ENCODE peak calls at places on chromosomes 16 and 17, in nine cellular contexts. One of them, this sample, is unnamed.
A peak's percentile ranks its signal among the peaks of the same experiment; 100 is the strongest.

GRCh38 chr17:41684050-41684449 is 4.6 kb upstream of the EIF1 start:
- DNase-seq in foreskin fibroblast: no peak
- DNase-seq in GM04503: no peak
- DNase-seq in HEK293T: no peak
- DNase-seq in HS-5: no peak
- DNase-seq in AG08395: no peak
- DNase-seq in hypothalamus: no peak
- DNase-seq in mesendoderm: no peak
- DNase-seq in hippocampal formation: no peak
- DNase-seq in this sample: no peak

GRCh38 chr16:16167927-16168326 is 55.4 kb downstream of the ABCC6 start:
- DNase-seq in foreskin fibroblast: no peak
- DNase-seq in GM04503: no peak
- DNase-seq in HEK293T: no peak
- DNase-seq in HS-5: no peak
- DNase-seq in AG08395: no peak
- DNase-seq in hypothalamus: no peak
- DNase-seq in mesendoderm: no peak
- DNase-seq in hippocampal formation: no peak
- DNase-seq in this sample: no peak

GRCh38 chr17:49572806-49573420 is 2.8 kb upstream of the NXPH3 start:
- DNase-seq in foreskin fibroblast: no peak
- DNase-seq in GM04503: no peak
- DNase-seq in HEK293T: no peak
- DNase-seq in HS-5: no peak
- DNase-seq in AG08395: no peak
- DNase-seq in hypothalamus: no peak
- DNase-seq in mesendoderm: no peak
- DNase-seq in hippocampal formation: no peak
- DNase-seq in this sample: no peak

GRCh38 chr17:27600471-27600870 is 30.5 kb upstream of the LGALS9 start:
- DNase-seq in foreskin fibroblast: no peak
- DNase-seq in GM04503: no peak
- DNase-seq in HEK293T: no peak
- DNase-seq in HS-5: no peak
- DNase-seq in AG08395: no peak
- DNase-seq in hypothalamus: no peak
- DNase-seq in mesendoderm: no peak
- DNase-seq in hippocampal formation: no peak
- DNase-seq in this sample: no peak

GRCh38 chr16:75559564-75560372 is 3.7 kb upstream of the TMEM231 start:
- DNase-seq in foreskin fibroblast: peak; percentile 62
- DNase-seq in GM04503: no peak
- DNase-seq in HEK293T: peak; percentile 11
- DNase-seq in HS-5: no peak
- DNase-seq in AG08395: peak; percentile 50
- DNase-seq in hypothalamus: no peak
- DNase-seq in mesendoderm: peak; percentile 41
- DNase-seq in hippocampal formation: no peak
- DNase-seq in this sample: no peak

GRCh38 chr16:10562361-10562899 is 18.0 kb downstream of the EMP2 start:
- DNase-seq in foreskin fibroblast: no peak
- DNase-seq in GM04503: no peak
- DNase-seq in HEK293T: no peak
- DNase-seq in HS-5: no peak
- DNase-seq in AG08395: no peak
- DNase-seq in hypothalamus: no peak
- DNase-seq in mesendoderm: no peak
- DNase-seq in hippocampal formation: no peak
- DNase-seq in this sample: no peak

GRCh38 chr16:59605706-59606105 is 871.6 kb upstream of the GOT2 start:
- DNase-seq in foreskin fibroblast: peak; percentile 26
- DNase-seq in GM04503: no peak
- DNase-seq in HEK293T: no peak
- DNase-seq in HS-5: no peak
- DNase-seq in AG08395: no peak
- DNase-seq in hypothalamus: no peak
- DNase-seq in mesendoderm: no peak
- DNase-seq in hippocampal formation: no peak
- DNase-seq in this sample: no peak

GRCh38 chr17:63780507-63780906 is 6.5 kb downstream of the DDX42 start:
- DNase-seq in foreskin fibroblast: no peak
- DNase-seq in GM04503: no peak
- DNase-seq in HEK293T: no peak
- DNase-seq in HS-5: no peak
- DNase-seq in AG08395: no peak
- DNase-seq in hypothalamus: no peak
- DNase-seq in mesendoderm: no peak
- DNase-seq in hippocampal formation: no peak
- DNase-seq in this sample: no peak

GRCh38 chr16:46817961-46818360 is 13.0 kb downstream of the C16orf87 start:
- DNase-seq in foreskin fibroblast: no peak
- DNase-seq in GM04503: no peak
- DNase-seq in HEK293T: no peak
- DNase-seq in HS-5: no peak
- DNase-seq in AG08395: no peak
- DNase-seq in hypothalamus: no peak
- DNase-seq in mesendoderm: no peak
- DNase-seq in hippocampal formation: no peak
- DNase-seq in this sample: no peak

GRCh38 chr16:53159781-53160436 is 105.1 kb downstream of the CHD9 start:
- DNase-seq in foreskin fibroblast: peak; percentile 24
- DNase-seq in GM04503: no peak
- DNase-seq in HEK293T: peak; percentile 40
- DNase-seq in HS-5: peak; percentile 14
- DNase-seq in AG08395: peak; percentile 47
- DNase-seq in hypothalamus: no peak
- DNase-seq in mesendoderm: peak; percentile 68
- DNase-seq in hippocampal formation: peak; percentile 11
- DNase-seq in this sample: no peak

GRCh38 chr17:71922439-71922838 is 198.4 kb upstream of the SOX9 start:
- DNase-seq in foreskin fibroblast: peak; percentile 83
- DNase-seq in GM04503: peak; percentile 52
- DNase-seq in HEK293T: no peak
- DNase-seq in HS-5: peak; percentile 91
- DNase-seq in AG08395: peak; percentile 69
- DNase-seq in hypothalamus: no peak
- DNase-seq in mesendoderm: peak; percentile 92
- DNase-seq in hippocampal formation: no peak
- DNase-seq in this sample: no peak

GRCh38 chr16:49699718-49700117 is 156.2 kb downstream of the ZNF423 start:
- DNase-seq in foreskin fibroblast: no peak
- DNase-seq in GM04503: no peak
- DNase-seq in HEK293T: no peak
- DNase-seq in HS-5: no peak
- DNase-seq in AG08395: no peak
- DNase-seq in hypothalamus: no peak
- DNase-seq in mesendoderm: peak; percentile 16
- DNase-seq in hippocampal formation: no peak
- DNase-seq in this sample: no peak

GRCh38 chr17:31554930-31555329 is 163.5 kb downstream of the RAB11FIP4 start:
- DNase-seq in foreskin fibroblast: no peak
- DNase-seq in GM04503: no peak
- DNase-seq in HEK293T: no peak
- DNase-seq in HS-5: no peak
- DNase-seq in AG08395: peak; percentile 27
- DNase-seq in hypothalamus: no peak
- DNase-seq in mesendoderm: no peak
- DNase-seq in hippocampal formation: no peak
- DNase-seq in this sample: no peak

GRCh38 chr17:7632492-7632894 is 2.6 kb downstream of the SHBG start:
- DNase-seq in foreskin fibroblast: peak; percentile 28
- DNase-seq in GM04503: no peak
- DNase-seq in HEK293T: peak; percentile 68
- DNase-seq in HS-5: no peak
- DNase-seq in AG08395: peak; percentile 69
- DNase-seq in hypothalamus: peak; percentile 29
- DNase-seq in mesendoderm: peak; percentile 81
- DNase-seq in hippocampal formation: no peak
- DNase-seq in this sample: peak; percentile 27

GRCh38 chr17:81514735-81515529 is 2.3 kb upstream of the ACTG1 start:
- DNase-seq in foreskin fibroblast: peak; percentile 87
- DNase-seq in GM04503: no peak
- DNase-seq in HEK293T: peak; percentile 63
- DNase-seq in HS-5: no peak
- DNase-seq in AG08395: peak; percentile 85
- DNase-seq in hypothalamus: no peak
- DNase-seq in mesendoderm: peak; percentile 88
- DNase-seq in hippocampal formation: no peak
- DNase-seq in this sample: peak; percentile 59

GRCh38 chr16:27927266-27927901 is 136.1 kb downstream of the GSG1L start:
- DNase-seq in foreskin fibroblast: no peak
- DNase-seq in GM04503: no peak
- DNase-seq in HEK293T: no peak
- DNase-seq in HS-5: no peak
- DNase-seq in AG08395: no peak
- DNase-seq in hypothalamus: no peak
- DNase-seq in mesendoderm: no peak
- DNase-seq in hippocampal formation: no peak
- DNase-seq in this sample: no peak

GRCh38 chr17:3943240-3943891 is 20.9 kb downstream of the ATP2A3 start:
- DNase-seq in foreskin fibroblast: no peak
- DNase-seq in GM04503: no peak
- DNase-seq in HEK293T: no peak
- DNase-seq in HS-5: no peak
- DNase-seq in AG08395: no peak
- DNase-seq in hypothalamus: no peak
- DNase-seq in mesendoderm: no peak
- DNase-seq in hippocampal formation: no peak
- DNase-seq in this sample: no peak

GRCh38 chr16:35752012-35752772 is 2292.8 kb downstream of the TP53TG3F start:
- DNase-seq in foreskin fibroblast: no peak
- DNase-seq in GM04503: no peak
- DNase-seq in HEK293T: no peak
- DNase-seq in HS-5: no peak
- DNase-seq in AG08395: no peak
- DNase-seq in hypothalamus: no peak
- DNase-seq in mesendoderm: no peak
- DNase-seq in hippocampal formation: no peak
- DNase-seq in this sample: no peak

GRCh38 chr16:31022574-31023251 is 10.6 kb upstream of the STX4 start:
- DNase-seq in foreskin fibroblast: no peak
- DNase-seq in GM04503: no peak
- DNase-seq in HEK293T: no peak
- DNase-seq in HS-5: no peak
- DNase-seq in AG08395: no peak
- DNase-seq in hypothalamus: no peak
- DNase-seq in mesendoderm: no peak
- DNase-seq in hippocampal formation: no peak
- DNase-seq in this sample: no peak

GRCh38 chr16:11743308-11744074 is 834 bp upstream of the TXNDC11 start:
- DNase-seq in foreskin fibroblast: peak; percentile 58
- DNase-seq in GM04503: peak; percentile 27
- DNase-seq in HEK293T: peak; percentile 14
- DNase-seq in HS-5: peak; percentile 39
- DNase-seq in AG08395: peak; percentile 6
- DNase-seq in hypothalamus: no peak
- DNase-seq in mesendoderm: no peak
- DNase-seq in hippocampal formation: no peak
- DNase-seq in this sample: no peak

GRCh38 chr16:54584121-54584520 is 297.5 kb upstream of the IRX3 start:
- DNase-seq in foreskin fibroblast: no peak
- DNase-seq in GM04503: no peak
- DNase-seq in HEK293T: no peak
- DNase-seq in HS-5: no peak
- DNase-seq in AG08395: no peak
- DNase-seq in hypothalamus: no peak
- DNase-seq in mesendoderm: no peak
- DNase-seq in hippocampal formation: no peak
- DNase-seq in this sample: no peak

GRCh38 chr17:75513667-75514052 is 1.7 kb downstream of the CASKIN2 start:
- DNase-seq in foreskin fibroblast: no peak
- DNase-seq in GM04503: no peak
- DNase-seq in HEK293T: no peak
- DNase-seq in HS-5: no peak
- DNase-seq in AG08395: no peak
- DNase-seq in hypothalamus: no peak
- DNase-seq in mesendoderm: no peak
- DNase-seq in hippocampal formation: no peak
- DNase-seq in this sample: no peak

GRCh38 chr17:58525239-58525638 is 10.8 kb upstream of the MTMR4 start:
- DNase-seq in foreskin fibroblast: peak; percentile 77
- DNase-seq in GM04503: peak; percentile 67
- DNase-seq in HEK293T: no peak
- DNase-seq in HS-5: peak; percentile 60
- DNase-seq in AG08395: peak; percentile 82
- DNase-seq in hypothalamus: no peak
- DNase-seq in mesendoderm: peak; percentile 47
- DNase-seq in hippocampal formation: no peak
- DNase-seq in this sample: no peak

GRCh38 chr16:49282690-49283375 is 1.2 kb upstream of the CBLN1 start:
- DNase-seq in foreskin fibroblast: no peak
- DNase-seq in GM04503: no peak
- DNase-seq in HEK293T: peak; percentile 46
- DNase-seq in HS-5: no peak
- DNase-seq in AG08395: no peak
- DNase-seq in hypothalamus: no peak
- DNase-seq in mesendoderm: peak; percentile 79
- DNase-seq in hippocampal formation: no peak
- DNase-seq in this sample: no peak

GRCh38 chr17:48456584-48456983 is 26.6 kb upstream of the SKAP1 start:
- DNase-seq in foreskin fibroblast: no peak
- DNase-seq in GM04503: no peak
- DNase-seq in HEK293T: no peak
- DNase-seq in HS-5: no peak
- DNase-seq in AG08395: no peak
- DNase-seq in hypothalamus: no peak
- DNase-seq in mesendoderm: peak; percentile 39
- DNase-seq in hippocampal formation: no peak
- DNase-seq in this sample: no peak

GRCh38 chr16:1068451-1068850 is 4.1 kb upstream of the SSTR5 start:
- DNase-seq in foreskin fibroblast: no peak
- DNase-seq in GM04503: no peak
- DNase-seq in HEK293T: no peak
- DNase-seq in HS-5: no peak
- DNase-seq in AG08395: no peak
- DNase-seq in hypothalamus: no peak
- DNase-seq in mesendoderm: no peak
- DNase-seq in hippocampal formation: no peak
- DNase-seq in this sample: no peak

GRCh38 chr17:65530158-65530984 is 31.1 kb downstream of the AXIN2 start:
- DNase-seq in foreskin fibroblast: no peak
- DNase-seq in GM04503: no peak
- DNase-seq in HEK293T: no peak
- DNase-seq in HS-5: no peak
- DNase-seq in AG08395: no peak
- DNase-seq in hypothalamus: no peak
- DNase-seq in mesendoderm: no peak
- DNase-seq in hippocampal formation: no peak
- DNase-seq in this sample: no peak

GRCh38 chr16:48086422-48086821 is 69.4 kb downstream of the ABCC12 start:
- DNase-seq in foreskin fibroblast: no peak
- DNase-seq in GM04503: no peak
- DNase-seq in HEK293T: no peak
- DNase-seq in HS-5: no peak
- DNase-seq in AG08395: no peak
- DNase-seq in hypothalamus: no peak
- DNase-seq in mesendoderm: no peak
- DNase-seq in hippocampal formation: no peak
- DNase-seq in this sample: no peak

GRCh38 chr16:48503779-48504178 is 106.2 kb downstream of the N4BP1 start:
- DNase-seq in foreskin fibroblast: peak; percentile 81
- DNase-seq in GM04503: no peak
- DNase-seq in HEK293T: no peak
- DNase-seq in HS-5: peak; percentile 22
- DNase-seq in AG08395: peak; percentile 85
- DNase-seq in hypothalamus: no peak
- DNase-seq in mesendoderm: no peak
- DNase-seq in hippocampal formation: no peak
- DNase-seq in this sample: no peak

GRCh38 chr17:62614142-62614541 is 13.3 kb upstream of the MRC2 start:
- DNase-seq in foreskin fibroblast: peak; percentile 95
- DNase-seq in GM04503: peak; percentile 65
- DNase-seq in HEK293T: no peak
- DNase-seq in HS-5: peak; percentile 62
- DNase-seq in AG08395: peak; percentile 74
- DNase-seq in hypothalamus: no peak
- DNase-seq in mesendoderm: peak; percentile 74
- DNase-seq in hippocampal formation: no peak
- DNase-seq in this sample: no peak

GRCh38 chr16:63188076-63188771 is 1152.0 kb upstream of the CDH8 start:
- DNase-seq in foreskin fibroblast: no peak
- DNase-seq in GM04503: no peak
- DNase-seq in HEK293T: no peak
- DNase-seq in HS-5: no peak
- DNase-seq in AG08395: no peak
- DNase-seq in hypothalamus: no peak
- DNase-seq in mesendoderm: no peak
- DNase-seq in hippocampal formation: no peak
- DNase-seq in this sample: no peak

This sample was measured in substantia nigra.